ENCODE peak calls at places on chromosome 12, in nine cellular contexts. One of them, this sample, is unnamed.

GRCh38 chr12:7144414-7145120 is 14.4 kb downstream of the CLSTN3 start:
- DNase-seq in fibroblast of lung: peak; percentile 23
- DNase-seq in NCI-H524: peak; percentile 9
- DNase-seq in stimulated activated CD4-positive, alpha-beta T cell treated with anti-CD3 and anti-CD28 coated beads, Interleukin-2, amount 100 ng/mL, for 4 hours: no peak
- DNase-seq in GM04503: no peak
- DNase-seq in stimulated activated naive B cell treated with anti-CD40 and anti-IgM and Interleukin-4, amounts not matched to agents 10 μg/mL and 1 μg/mL and 100 μg/mL, for 72 hours: no peak
- DNase-seq in NB4: peak; percentile 53
- DNase-seq in ELR: peak; percentile 69
- DNase-seq in RPMI8226: peak; percentile 47
- DNase-seq in this sample: peak; percentile 62

GRCh38 chr12:123131291-123131831 is 19.5 kb downstream of the PITPNM2 start:
- DNase-seq in RPMI8226: peak; percentile 18
- DNase-seq in stimulated activated CD4-positive, alpha-beta T cell treated with anti-CD3 and anti-CD28 coated beads, Interleukin-2, amount 100 ng/mL, for 4 hours: no peak
- DNase-seq in GM04503: no peak
- DNase-seq in ELR: no peak
- DNase-seq in NCI-H524: no peak
- DNase-seq in NB4: no peak
- DNase-seq in fibroblast of lung: peak; percentile 53
- DNase-seq in stimulated activated naive B cell treated with anti-CD40 and anti-IgM and Interleukin-4, amounts not matched to agents 10 μg/mL and 1 μg/mL and 100 μg/mL, for 72 hours: no peak
- DNase-seq in this sample: no peak

GRCh38 chr12:32285484-32285883 is 113.9 kb upstream of the FGD4 start:
- DNase-seq in fibroblast of lung: no peak
- DNase-seq in ELR: no peak
- DNase-seq in RPMI8226: no peak
- DNase-seq in NCI-H524: no peak
- DNase-seq in stimulated activated CD4-positive, alpha-beta T cell treated with anti-CD3 and anti-CD28 coated beads, Interleukin-2, amount 100 ng/mL, for 4 hours: no peak
- DNase-seq in NB4: no peak
- DNase-seq in stimulated activated naive B cell treated with anti-CD40 and anti-IgM and Interleukin-4, amounts not matched to agents 10 μg/mL and 1 μg/mL and 100 μg/mL, for 72 hours: no peak
- DNase-seq in GM04503: no peak
- DNase-seq in this sample: no peak

GRCh38 chr12:103680591-103681065 is 93.6 kb downstream of the STAB2 start:
- DNase-seq in fibroblast of lung: peak; percentile 97
- DNase-seq in RPMI8226: no peak
- DNase-seq in stimulated activated CD4-positive, alpha-beta T cell treated with anti-CD3 and anti-CD28 coated beads, Interleukin-2, amount 100 ng/mL, for 4 hours: no peak
- DNase-seq in stimulated activated naive B cell treated with anti-CD40 and anti-IgM and Interleukin-4, amounts not matched to agents 10 μg/mL and 1 μg/mL and 100 μg/mL, for 72 hours: no peak
- DNase-seq in NB4: no peak
- DNase-seq in NCI-H524: peak; percentile 96
- DNase-seq in GM04503: no peak
- DNase-seq in ELR: no peak
- DNase-seq in this sample: peak; percentile 22

GRCh38 chr12:73308079-73308478 is 1035.9 kb downstream of the TRHDE start:
- DNase-seq in ELR: no peak
- DNase-seq in fibroblast of lung: no peak
- DNase-seq in stimulated activated naive B cell treated with anti-CD40 and anti-IgM and Interleukin-4, amounts not matched to agents 10 μg/mL and 1 μg/mL and 100 μg/mL, for 72 hours: no peak
- DNase-seq in GM04503: no peak
- DNase-seq in RPMI8226: peak; percentile 33
- DNase-seq in stimulated activated CD4-positive, alpha-beta T cell treated with anti-CD3 and anti-CD28 coated beads, Interleukin-2, amount 100 ng/mL, for 4 hours: no peak
- DNase-seq in NB4: no peak
- DNase-seq in NCI-H524: no peak
- DNase-seq in this sample: no peak

GRCh38 chr12:24679135-24679534 is 269.8 kb downstream of the BCAT1 start:
- DNase-seq in ELR: peak; percentile 13
- DNase-seq in NB4: peak; percentile 55
- DNase-seq in stimulated activated naive B cell treated with anti-CD40 and anti-IgM and Interleukin-4, amounts not matched to agents 10 μg/mL and 1 μg/mL and 100 μg/mL, for 72 hours: no peak
- DNase-seq in fibroblast of lung: peak; percentile 3
- DNase-seq in stimulated activated CD4-positive, alpha-beta T cell treated with anti-CD3 and anti-CD28 coated beads, Interleukin-2, amount 100 ng/mL, for 4 hours: no peak
- DNase-seq in RPMI8226: no peak
- DNase-seq in GM04503: no peak
- DNase-seq in NCI-H524: no peak
- DNase-seq in this sample: peak; percentile 0

GRCh38 chr12:75613981-75614380 is 102.6 kb upstream of the KRR1 start:
- DNase-seq in NCI-H524: no peak
- DNase-seq in NB4: no peak
- DNase-seq in ELR: no peak
- DNase-seq in RPMI8226: no peak
- DNase-seq in stimulated activated CD4-positive, alpha-beta T cell treated with anti-CD3 and anti-CD28 coated beads, Interleukin-2, amount 100 ng/mL, for 4 hours: no peak
- DNase-seq in stimulated activated naive B cell treated with anti-CD40 and anti-IgM and Interleukin-4, amounts not matched to agents 10 μg/mL and 1 μg/mL and 100 μg/mL, for 72 hours: no peak
- DNase-seq in fibroblast of lung: peak; percentile 35
- DNase-seq in GM04503: no peak
- DNase-seq in this sample: peak; percentile 26

GRCh38 chr12:29131539-29131938 is 17.5 kb upstream of the FAR2 start:
- DNase-seq in RPMI8226: no peak
- DNase-seq in stimulated activated naive B cell treated with anti-CD40 and anti-IgM and Interleukin-4, amounts not matched to agents 10 μg/mL and 1 μg/mL and 100 μg/mL, for 72 hours: no peak
- DNase-seq in stimulated activated CD4-positive, alpha-beta T cell treated with anti-CD3 and anti-CD28 coated beads, Interleukin-2, amount 100 ng/mL, for 4 hours: no peak
- DNase-seq in NCI-H524: no peak
- DNase-seq in GM04503: no peak
- DNase-seq in fibroblast of lung: peak; percentile 33
- DNase-seq in NB4: peak; percentile 55
- DNase-seq in ELR: no peak
- DNase-seq in this sample: peak; percentile 13

GRCh38 chr12:120489018-120489417 is 6.9 kb upstream of the DYNLL1 start:
- DNase-seq in NCI-H524: no peak
- DNase-seq in NB4: no peak
- DNase-seq in stimulated activated naive B cell treated with anti-CD40 and anti-IgM and Interleukin-4, amounts not matched to agents 10 μg/mL and 1 μg/mL and 100 μg/mL, for 72 hours: no peak
- DNase-seq in ELR: no peak
- DNase-seq in fibroblast of lung: no peak
- DNase-seq in stimulated activated CD4-positive, alpha-beta T cell treated with anti-CD3 and anti-CD28 coated beads, Interleukin-2, amount 100 ng/mL, for 4 hours: no peak
- DNase-seq in RPMI8226: no peak
- DNase-seq in GM04503: no peak
- DNase-seq in this sample: peak; percentile 27

GRCh38 chr12:131574397-131574775 is 136.5 kb upstream of the SFSWAP start:
- DNase-seq in RPMI8226: no peak
- DNase-seq in stimulated activated naive B cell treated with anti-CD40 and anti-IgM and Interleukin-4, amounts not matched to agents 10 μg/mL and 1 μg/mL and 100 μg/mL, for 72 hours: no peak
- DNase-seq in NCI-H524: no peak
- DNase-seq in NB4: no peak
- DNase-seq in stimulated activated CD4-positive, alpha-beta T cell treated with anti-CD3 and anti-CD28 coated beads, Interleukin-2, amount 100 ng/mL, for 4 hours: no peak
- DNase-seq in GM04503: no peak
- DNase-seq in fibroblast of lung: no peak
- DNase-seq in ELR: no peak
- DNase-seq in this sample: no peak

GRCh38 chr12:46221255-46222128 is 47.4 kb downstream of the SLC38A1 start:
- DNase-seq in stimulated activated CD4-positive, alpha-beta T cell treated with anti-CD3 and anti-CD28 coated beads, Interleukin-2, amount 100 ng/mL, for 4 hours: no peak
- DNase-seq in stimulated activated naive B cell treated with anti-CD40 and anti-IgM and Interleukin-4, amounts not matched to agents 10 μg/mL and 1 μg/mL and 100 μg/mL, for 72 hours: no peak
- DNase-seq in ELR: peak; percentile 77
- DNase-seq in NB4: no peak
- DNase-seq in GM04503: no peak
- DNase-seq in NCI-H524: no peak
- DNase-seq in RPMI8226: no peak
- DNase-seq in fibroblast of lung: peak; percentile 78
- DNase-seq in this sample: peak; percentile 84

GRCh38 chr12:110913119-110914056 is 7.0 kb downstream of the MYL2 start:
- DNase-seq in stimulated activated naive B cell treated with anti-CD40 and anti-IgM and Interleukin-4, amounts not matched to agents 10 μg/mL and 1 μg/mL and 100 μg/mL, for 72 hours: peak; percentile 51
- DNase-seq in stimulated activated CD4-positive, alpha-beta T cell treated with anti-CD3 and anti-CD28 coated beads, Interleukin-2, amount 100 ng/mL, for 4 hours: no peak
- DNase-seq in fibroblast of lung: no peak
- DNase-seq in NB4: peak; percentile 35
- DNase-seq in GM04503: no peak
- DNase-seq in RPMI8226: peak; percentile 57
- DNase-seq in NCI-H524: no peak
- DNase-seq in ELR: no peak
- DNase-seq in this sample: no peak